ENCODE peak calls at places on chromosomes 6 and 20, in six cellular contexts. B is transverse colon, C is K562, H is H1, P is GM12878, N is esophagus muscularis mucosa. Y is an unnamed sample.

GRCh38 chr20:32609993-32610896 is 25.1 kb upstream of the NOL4L start:
- DNase-seq in P (no peak), C (no peak), N (no peak), B (no peak), H (no peak), Y (no peak)

GRCh38 chr6:128131566-128131965 is 230.7 kb upstream of the THEMIS start:
- DNase-seq in C (no peak), N (no peak), P (no peak), H (no peak), B (no peak), Y (no peak)

GRCh38 chr6:39653631-39654030 is 71.6 kb downstream of the KIF6 start:
- DNase-seq in C (no peak), B (no peak), P (no peak), H (no peak), N (no peak), Y (no peak)

GRCh38 chr6:60754879-60755278 is 1531.1 kb downstream of the KHDRBS2 start:
- DNase-seq in B (no peak), H (no peak), C (no peak), P (no peak), N (no peak), Y (no peak)

GRCh38 chr20:51220293-51220706 is 197.4 kb upstream of the KCNG1 start:
- DNase-seq in B (peak), P (no peak), C (peak), H (peak), N (no peak), Y (no peak)

GRCh38 chr20:3071610-3072529 is at the start of gene OXT:
- DNase-seq in H (peak), P (no peak), B (peak), N (no peak), C (no peak), Y (no peak)

GRCh38 chr20:375265-375889 is 5.2 kb upstream of the TRIB3 start:
- DNase-seq in H (no peak), C (peak), P (no peak), N (no peak), B (no peak), Y (no peak)

GRCh38 chr6:163243691-163244505 is 170.6 kb upstream of the QKI start:
- DNase-seq in N (no peak), B (no peak), H (no peak), P (no peak), C (no peak), Y (no peak)

GRCh38 chr6:2858678-2859324 is 17.1 kb upstream of the SERPINB1 start:
- DNase-seq in H (no peak), N (peak), P (no peak), C (no peak), B (no peak), Y (no peak)

GRCh38 chr6:33384581-33385020 is 7.0 kb upstream of the KIFC1 start:
- DNase-seq in N (no peak), B (no peak), C (peak), H (no peak), P (no peak), Y (no peak)

GRCh38 chr6:145025488-145025887 is 709.8 kb downstream of the EPM2A start:
- DNase-seq in C (no peak), H (no peak), N (no peak), P (no peak), B (no peak), Y (no peak)

GRCh38 chr6:148328876-148329567 is 13.6 kb upstream of the SASH1 start:
- DNase-seq in B (no peak), P (no peak), H (no peak), N (no peak), C (no peak), Y (no peak)

GRCh38 chr20:45343445-45343866 is 4.8 kb downstream of the SDC4 start:
- DNase-seq in N (no peak), H (peak), C (peak), B (peak), P (no peak), Y (no peak)

GRCh38 chr20:45346291-45346718 is 1.9 kb downstream of the SDC4 start:
- DNase-seq in C (no peak), P (no peak), H (no peak), N (no peak), B (no peak), Y (no peak)

GRCh38 chr20:45343867-45344721 is 4.1 kb downstream of the SDC4 start:
- DNase-seq in B (peak), P (no peak), N (no peak), C (peak), H (no peak), Y (peak)

GRCh38 chr20:45346851-45347250 is 1.4 kb downstream of the SDC4 start:
- DNase-seq in P (no peak), C (no peak), N (no peak), H (no peak), B (no peak), Y (no peak)

GRCh38 chr20:45345104-45345936 is 2.9 kb downstream of the SDC4 start:
- DNase-seq in B (peak), P (no peak), C (no peak), H (no peak), N (no peak), Y (no peak)
- TF ChIP-seq EP300 in B (no peak), P (no peak), C (no peak), H (no peak), N (no peak), Y (no peak)

DNA sequence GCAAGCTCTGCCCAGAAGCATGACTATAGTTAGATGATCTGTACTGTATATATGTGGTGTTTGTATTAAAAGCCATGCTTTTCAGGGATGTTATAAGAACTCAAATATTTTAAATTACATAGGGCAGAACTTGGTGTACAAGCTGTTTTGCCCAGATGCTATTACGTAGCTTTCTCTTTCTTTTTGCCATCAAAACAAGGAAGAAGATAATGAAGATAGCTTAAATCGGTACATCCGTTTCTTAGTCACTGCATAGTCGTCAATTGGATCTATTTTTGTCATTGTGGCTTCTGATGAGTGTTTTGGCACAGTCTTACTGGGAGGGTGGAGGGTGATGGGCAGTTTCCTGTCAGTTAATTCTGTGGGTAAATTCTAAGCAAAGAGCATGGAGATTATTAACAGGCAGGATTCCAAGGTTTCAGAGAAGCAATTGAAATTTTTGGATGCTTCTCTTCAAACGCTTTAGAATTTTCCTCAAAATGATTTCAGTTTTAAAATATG is 649.1 kb upstream of the GJE1 start:
- DNase-seq in P (peak), H (no peak), C (no peak), B (peak), N (no peak), Y (no peak)
- TF ChIP-seq POLR2AphosphoS5 in P (no peak), H (no peak), C (no peak), B (no peak), N (no peak), Y (no peak)

GRCh38 chr6:158644227-158645063 is at the start of gene DYNLT1:
- DNase-seq in N (peak), P (peak), H (peak), C (peak), B (peak), Y (peak)
- TF ChIP-seq EP300 in N (peak), P (no peak), H (no peak), C (no peak), B (no peak), Y (no peak)

GRCh38 chr6:169529931-169530761 is 171.7 kb downstream of the WDR27 start:
- DNase-seq in B (peak), H (no peak), C (no peak), N (no peak), P (no peak), Y (no peak)
- TF ChIP-seq POLR2AphosphoS5 in B (peak), H (no peak), C (no peak), N (peak), P (no peak), Y (peak)